ENCODE peak calls at places on chromosomes 6 and 20, in six cellular contexts. C, Z, N, T, B and L are unnamed samples.

GRCh38 chr20:33724439-33725094 is 4.5 kb upstream of the PXMP4 start:
- DNase-seq in C (no peak), Z (no peak), N (no peak), T (no peak), B (no peak), L (no peak)

GRCh38 chr20:47227119-47227518 is 129.4 kb downstream of the ZMYND8 start:
- DNase-seq in C (no peak), Z (no peak), N (no peak), T (no peak), B (no peak), L (no peak)

GRCh38 chr6:3617192-3617631 is 134.3 kb downstream of the PXDC1 start:
- DNase-seq in C (no peak), Z (no peak), N (no peak), T (no peak), B (no peak), L (no peak)

GRCh38 chr6:129647044-129647443 is 62.9 kb downstream of the ARHGAP18 start:
- DNase-seq in C (no peak), Z (no peak), N (no peak), T (no peak), B (no peak), L (no peak)

GRCh38 chr6:104483225-104483834 is 376.4 kb downstream of the HACE1 start:
- DNase-seq in C (no peak), Z (no peak), N (no peak), T (peak), B (no peak), L (no peak)

GRCh38 chr6:5302995-5303622 is 41.8 kb downstream of the FARS2 start:
- DNase-seq in C (no peak), Z (peak), N (peak), T (no peak), B (peak), L (peak)

GRCh38 chr6:35294308-35294945 is 3.2 kb upstream of the DEF6 start:
- DNase-seq in C (peak), Z (peak), N (peak), T (peak), B (no peak), L (no peak)

GRCh38 chr6:25899580-25900408 is 25.8 kb upstream of the SLC17A3 start:
- DNase-seq in C (no peak), Z (no peak), N (no peak), T (no peak), B (peak), L (no peak)

GRCh38 chr6:128605961-128606360 is 85.6 kb upstream of the PTPRK start:
- DNase-seq in C (no peak), Z (no peak), N (no peak), T (no peak), B (no peak), L (no peak)

GRCh38 chr6:16316741-16317251 is 78.4 kb downstream of the GMPR start:
- DNase-seq in C (no peak), Z (no peak), N (peak), T (peak), B (no peak), L (no peak)

GRCh38 chr20:61897401-61898295 is 168.0 kb downstream of the TAF4 start:
- DNase-seq in C (no peak), Z (no peak), N (no peak), T (no peak), B (no peak), L (no peak)